ENCODE peak calls at places on chromosomes 16 and 17, in five cellular contexts. Q is breast epithelium, N is prostate gland, O is ovary, K is uterus. I is an unnamed sample.

GRCh38 chr16:75256871-75257343 is 5.5 kb upstream of the BCAR1 start:
- DNase-seq in K (peak; percentile 62), Q (no peak), N (no peak), O (peak; percentile 59), I (no peak)

GRCh38 chr17:4101127-4101798 is 41.6 kb downstream of the ZZEF1 start:
- DNase-seq in N (no peak), O (no peak), K (no peak), Q (no peak), I (no peak)

GRCh38 chr16:69073181-69073669 is 32.2 kb upstream of the HAS3 start:
- DNase-seq in Q (no peak), N (no peak), K (no peak), O (no peak), I (no peak)

GRCh38 chr16:85399583-85400284 is 213.4 kb upstream of the GSE1 start:
- DNase-seq in Q (no peak), N (no peak), K (no peak), O (no peak), I (peak; percentile 39)

GRCh38 chr17:8365143-8365542 is 11.4 kb downstream of the KRABD2 start:
- DNase-seq in N (no peak), K (peak; percentile 33), O (no peak), Q (no peak), I (no peak)

GRCh38 chr16:5075637-5076036 is 4.0 kb downstream of the ALG1 start:
- DNase-seq in Q (no peak), K (no peak), N (no peak), O (no peak), I (no peak)

GRCh38 chr17:17551361-17551760 is 40.1 kb downstream of the PEMT start:
- DNase-seq in N (no peak), O (no peak), K (peak; percentile 73), Q (no peak), I (no peak)

GRCh38 chr16:2287916-2288547 is 20.1 kb upstream of the RNPS1 start:
- DNase-seq in Q (no peak), K (no peak), N (no peak), O (no peak), I (no peak)

GRCh38 chr17:58402679-58403078 is 14.7 kb downstream of the RNF43 start:
- DNase-seq in O (no peak), N (no peak), K (no peak), Q (peak; percentile 77), I (no peak)

GRCh38 chr17:71631483-71631882 is 489.3 kb upstream of the SOX9 start:
- DNase-seq in O (no peak), Q (no peak), K (no peak), N (no peak), I (no peak)

GRCh38 chr17:57422574-57423164 is 166.3 kb downstream of the MSI2 start:
- DNase-seq in K (no peak), Q (no peak), O (no peak), N (no peak), I (no peak)

GRCh38 chr16:9042943-9043680 is 48.3 kb upstream of the HAPSTR1 start:
- DNase-seq in K (no peak), O (no peak), Q (no peak), N (no peak), I (no peak)

GRCh38 chr16:2425825-2426430 is 3.3 kb upstream of the CCNF start:
- DNase-seq in N (no peak), K (no peak), O (no peak), Q (no peak), I (peak; percentile 55)

GRCh38 chr17:60525624-60526514 is at the start of gene APPBP2:
- DNase-seq in N (peak; percentile 90), O (peak; percentile 89), Q (peak; percentile 79), K (peak; percentile 85), I (peak; percentile 91)

GRCh38 chr17:382644-383533 is 30.3 kb upstream of the RPH3AL start:
- DNase-seq in K (no peak), Q (no peak), N (peak; percentile 22), O (peak; percentile 49), I (no peak)

GRCh38 chr17:8574687-8575086 is 55.8 kb downstream of the MYH10 start:
- DNase-seq in K (peak; percentile 21), O (peak; percentile 22), N (no peak), Q (no peak), I (no peak)

GRCh38 chr17:55259684-55260111 is 5.1 kb upstream of the HLF start:
- DNase-seq in Q (peak; percentile 48), K (no peak), O (no peak), N (no peak), I (no peak)
- TF ChIP-seq POLR2A in Q (no peak), K (no peak), O (no peak), N (no peak), I (no peak)

DNA sequence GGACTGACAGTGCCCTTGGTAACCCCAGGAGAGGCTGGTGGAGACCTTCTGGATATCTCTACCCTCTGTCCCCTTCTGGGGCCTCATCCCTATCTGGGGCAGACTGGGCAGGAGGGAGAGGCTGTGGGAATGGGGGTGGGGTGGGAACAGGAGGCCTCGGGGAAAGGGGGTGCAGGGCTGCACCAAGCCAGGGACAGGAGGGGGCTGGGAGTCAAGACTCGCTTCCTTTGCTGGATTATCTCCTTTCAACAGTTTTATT is 24.8 kb downstream of the G6PC3 start:
- DNase-seq in N (no peak), Q (no peak), O (no peak), K (no peak), I (no peak)
- H3K4me3 ChIP-seq in N (no peak overlapping the region), Q (peak overlapping the region; percentile 53), O (no peak overlapping the region), K (peak overlapping the region; percentile 16), I (peak overlapping the region; percentile 33)

GRCh38 chr17:32878211-32878610 is 1.3 kb upstream of the MYO1D start:
- DNase-seq in Q (peak; percentile 72), O (peak; percentile 25), N (peak; percentile 20), K (peak; percentile 24), I (peak; percentile 86)

GRCh38 chr17:32875230-32875903 is 1.6 kb downstream of the MYO1D start:
- DNase-seq in K (no peak), Q (no peak), O (no peak), N (no peak), I (no peak)

GRCh38 chr17:32877164-32877764 is 340 bp upstream of the MYO1D start:
- DNase-seq in N (peak; percentile 90), O (peak; percentile 93), K (peak; percentile 89), Q (peak; percentile 90), I (peak; percentile 94)

GRCh38 chr17:32875904-32876413 is 965 bp downstream of the MYO1D start:
- DNase-seq in Q (no peak), O (no peak), N (no peak), K (no peak), I (no peak)

DNA sequence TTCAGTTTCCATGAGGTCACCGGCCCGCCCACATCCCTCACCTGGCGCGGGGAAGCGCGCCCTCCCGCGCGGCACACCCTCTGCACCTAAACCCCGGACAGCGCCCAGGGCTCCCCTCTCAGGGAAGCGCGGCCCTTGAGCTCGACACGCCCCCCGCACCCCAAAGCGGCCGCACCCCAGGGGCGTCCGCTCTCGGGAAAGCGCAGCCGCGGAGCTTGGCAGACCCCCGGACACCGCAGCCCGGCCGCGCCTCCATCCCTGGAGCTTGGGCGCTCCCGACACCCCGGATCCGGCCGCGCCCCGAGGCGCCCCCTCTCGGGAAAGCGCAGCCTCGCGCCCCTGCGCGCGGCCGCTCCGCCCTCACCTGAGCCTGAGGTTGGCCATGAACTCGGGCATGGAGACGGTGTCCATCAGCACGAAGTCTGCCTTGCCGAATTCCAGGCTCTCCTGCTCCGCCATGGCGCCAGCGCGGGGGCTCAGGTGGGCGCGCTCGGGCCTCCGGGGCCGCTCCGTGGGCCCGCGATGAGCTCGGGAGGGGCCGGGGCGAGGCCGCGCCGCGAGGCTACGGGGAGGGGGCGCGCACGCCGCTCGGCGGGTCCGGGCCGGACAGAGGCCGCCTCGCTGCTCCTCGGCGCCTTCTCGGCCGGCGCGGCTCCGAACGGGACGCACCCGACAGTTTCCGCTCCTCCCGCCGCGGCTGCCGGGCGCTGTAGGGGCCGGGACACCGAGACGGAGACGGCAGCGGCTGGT is at the start of gene MYO1D:
- DNase-seq in N (peak; percentile 53), O (peak; percentile 64), K (peak; percentile 52), Q (peak; percentile 74), I (peak; percentile 82)
- TF ChIP-seq POLR2A in N (peak; percentile 92), O (peak; percentile 75), K (peak; percentile 78), Q (no peak), I (peak; percentile 35)

DNA sequence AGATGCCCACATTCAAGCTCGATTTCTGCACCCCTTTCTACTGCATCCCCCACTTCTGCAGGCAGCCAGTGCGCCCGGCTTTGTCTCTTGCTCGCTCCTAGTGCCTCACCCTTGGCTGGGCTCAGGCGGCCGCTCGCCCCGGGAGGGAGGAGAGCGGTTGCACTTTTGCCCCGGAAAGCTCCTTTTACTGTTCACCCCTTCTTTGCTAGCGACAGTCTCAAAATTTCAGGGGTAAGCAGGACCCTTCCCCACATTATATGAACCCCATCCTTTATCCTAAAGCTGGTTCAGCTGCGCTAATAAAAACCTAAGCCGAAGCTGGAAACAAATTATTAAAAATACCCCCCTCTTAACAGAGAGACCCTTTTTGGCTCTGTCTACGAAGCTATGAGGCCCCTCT is 987 bp downstream of the HOXB5 start:
- DNase-seq in Q (no peak), O (no peak), K (no peak), N (no peak), I (no peak)
- H3K4me3 ChIP-seq in Q (peak overlapping the region; percentile 68), O (peak overlapping the region; percentile 27), K (no peak overlapping the region), N (no peak overlapping the region), I (peak overlapping the region; percentile 43)

GRCh38 chr17:81812571-81813370 is 8.8 kb downstream of the GCGR start:
- DNase-seq in N (no peak), O (no peak), K (no peak), Q (no peak), I (no peak)
- TF ChIP-seq POLR2A in N (no peak), O (no peak), K (no peak), Q (no peak), I (no peak)

GRCh38 chr17:37305406-37305905 is 70.3 kb upstream of the C17orf78 start:
- DNase-seq in O (no peak), Q (no peak), N (no peak), K (no peak), I (no peak)

GRCh38 chr17:37300683-37301082 is 75.1 kb upstream of the C17orf78 start:
- DNase-seq in Q (no peak), K (no peak), N (no peak), O (no peak), I (no peak)

GRCh38 chr17:37299257-37299985 is 76.4 kb upstream of the C17orf78 start:
- DNase-seq in O (no peak), N (peak; percentile 46), Q (no peak), K (no peak), I (no peak)

DNA sequence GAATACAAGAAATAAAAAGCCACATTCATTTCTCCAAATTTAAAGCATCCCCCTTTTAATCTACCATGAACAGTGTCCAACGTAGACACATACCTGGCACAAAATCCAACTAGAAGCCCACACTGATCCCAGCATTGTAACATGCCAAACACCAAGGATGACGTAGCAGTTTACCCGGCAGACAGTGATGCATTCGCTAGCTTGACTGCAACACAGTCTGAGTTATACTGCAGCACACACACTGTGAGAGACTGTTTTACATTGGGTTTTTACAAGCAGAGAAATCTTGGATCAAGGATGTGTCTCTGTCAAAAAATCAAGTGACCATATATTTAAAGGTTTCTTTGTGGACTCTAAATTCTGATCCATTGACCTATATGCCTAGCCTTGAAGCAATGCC is 74.5 kb upstream of the C17orf78 start:
- DNase-seq in K (no peak), O (no peak), N (peak; percentile 17), Q (no peak), I (no peak)
- H3K4me3 ChIP-seq in K (no peak overlapping the region), O (no peak overlapping the region), N (no peak overlapping the region), Q (no peak overlapping the region), I (no peak overlapping the region)

GRCh38 chr17:7220593-7221280 is 999 bp downstream of the ACADVL start:
- DNase-seq in Q (peak; percentile 74), O (peak; percentile 59), N (peak; percentile 79), K (no peak), I (no peak)
- TF ChIP-seq POLR2A in Q (no peak), O (no peak), N (no peak), K (no peak), I (no peak)